ENCODE peak calls at places on chromosomes 13 and 19, in four cellular contexts. Q, U, S and L are unnamed samples.
A peak's percentile ranks its signal among the peaks of the same experiment; 100 is the strongest.

GRCh38 chr13:40648841-40649240 is 17.6 kb downstream of the FOXO1 start:
- DNase-seq in S (no peak), U (no peak), Q (no peak), L (no peak)

GRCh38 chr19:2303209-2303798 is 4.7 kb downstream of the LINGO3 start:
- DNase-seq in U (no peak), S (no peak), Q (no peak), L (no peak)

GRCh38 chr13:99986751-99987150 is 5.2 kb downstream of the ZIC2 start:
- DNase-seq in U (no peak), Q (no peak), S (no peak), L (no peak)

GRCh38 chr13:100529666-100530065 is 58.9 kb downstream of the GGACT start:
- DNase-seq in S (no peak), Q (no peak), U (no peak), L (no peak)

GRCh38 chr13:77507931-77508776 is 27.4 kb upstream of the SCEL start:
- DNase-seq in S (peak; percentile 97), Q (no peak), U (no peak), L (no peak)

GRCh38 chr19:38993271-38993670 is 17.7 kb upstream of the FBXO17 start:
- DNase-seq in U (peak; percentile 61), S (peak; percentile 82), Q (no peak), L (no peak)

GRCh38 chr13:27182844-27183497 is 11.4 kb upstream of the USP12 start:
- DNase-seq in U (peak; percentile 89), S (peak; percentile 94), Q (peak; percentile 69), L (no peak)

GRCh38 chr13:40608308-40608707 is 58.1 kb downstream of the FOXO1 start:
- DNase-seq in U (no peak), Q (no peak), S (no peak), L (no peak)

GRCh38 chr13:110044521-110045200 is 258.3 kb upstream of the IRS2 start:
- DNase-seq in S (peak; percentile 63), Q (no peak), U (no peak), L (no peak)

GRCh38 chr13:98821372-98822237 is 69.1 kb upstream of the SLC15A1 start:
- DNase-seq in U (peak; percentile 46), S (peak; percentile 25), Q (no peak), L (no peak)

GRCh38 chr13:24038405-24038804 is 122.1 kb upstream of the SPATA13 start:
- DNase-seq in Q (no peak), S (peak; percentile 85), U (no peak), L (no peak)

GRCh38 chr13:111219306-111219705 is 101.1 kb upstream of the TEX29 start:
- DNase-seq in Q (no peak), S (peak; percentile 88), U (no peak), L (peak; percentile 74)

GRCh38 chr19:57773488-57773887 is 4.0 kb downstream of the ZNF586 start:
- DNase-seq in Q (no peak), S (no peak), U (no peak), L (no peak)

GRCh38 chr19:50607874-50608785 is 31.6 kb downstream of the SYT3 start:
- DNase-seq in U (peak; percentile 47), Q (peak; percentile 58), S (peak; percentile 32), L (peak; percentile 8)

GRCh38 chr13:109657395-109657794 is 129.0 kb downstream of the IRS2 start:
- DNase-seq in U (no peak), Q (no peak), S (no peak), L (no peak)

GRCh38 chr19:47226426-47227346 is 4.3 kb downstream of the BBC3 start:
- DNase-seq in Q (peak; percentile 88), S (peak; percentile 62), U (peak; percentile 90), L (no peak)

GRCh38 chr13:53098455-53098854 is 69.8 kb downstream of the OLFM4 start:
- DNase-seq in Q (no peak), U (no peak), S (no peak), L (no peak)

GRCh38 chr13:110195547-110196485 is 111.1 kb downstream of the COL4A1 start:
- DNase-seq in Q (no peak), S (no peak), U (no peak), L (no peak)

GRCh38 chr19:41064974-41065569 is 23.2 kb upstream of the CYP2A13 start:
- DNase-seq in U (no peak), S (peak; percentile 11), Q (no peak), L (no peak)

GRCh38 chr19:28582344-28582743 is 630.6 kb downstream of the UQCRFS1 start:
- DNase-seq in U (no peak), Q (no peak), S (no peak), L (no peak)

GRCh38 chr19:2345794-2346663 is 14.0 kb upstream of the TMPRSS9 start:
- DNase-seq in Q (no peak), S (no peak), U (no peak), L (no peak)

GRCh38 chr19:54178581-54179261 is 5.8 kb upstream of the TMC4 start:
- DNase-seq in Q (peak; percentile 23), S (no peak), U (no peak), L (no peak)

GRCh38 chr13:109369357-109370052 is 416.9 kb downstream of the IRS2 start:
- DNase-seq in S (no peak), Q (no peak), U (no peak), L (no peak)

DNA sequence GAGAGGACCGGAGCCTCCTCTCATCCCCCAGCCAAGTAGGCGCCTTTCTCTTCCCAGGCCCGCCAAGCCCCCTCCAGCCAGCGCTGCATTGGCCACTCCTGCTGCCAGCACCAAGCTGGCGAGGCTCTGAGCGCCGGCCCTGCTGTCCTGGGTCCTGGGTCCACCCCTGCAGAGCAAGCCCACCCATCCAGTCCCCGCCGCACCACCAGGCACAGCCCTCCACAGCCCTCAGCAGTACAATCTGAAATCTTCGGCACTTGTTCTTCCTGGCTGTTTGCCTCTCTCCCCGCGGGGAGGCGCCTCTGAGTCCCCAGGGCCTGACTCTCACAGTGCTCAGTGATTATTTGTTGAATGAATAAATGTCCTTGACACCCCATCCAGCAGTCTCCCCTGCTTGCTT is 236.4 kb upstream of the SGCG start:
- DNase-seq in S (no peak), U (no peak), Q (no peak), L (no peak)
- TF ChIP-seq CTCF in S (no peak), U (no peak), Q (no peak), L (no peak)

DNA sequence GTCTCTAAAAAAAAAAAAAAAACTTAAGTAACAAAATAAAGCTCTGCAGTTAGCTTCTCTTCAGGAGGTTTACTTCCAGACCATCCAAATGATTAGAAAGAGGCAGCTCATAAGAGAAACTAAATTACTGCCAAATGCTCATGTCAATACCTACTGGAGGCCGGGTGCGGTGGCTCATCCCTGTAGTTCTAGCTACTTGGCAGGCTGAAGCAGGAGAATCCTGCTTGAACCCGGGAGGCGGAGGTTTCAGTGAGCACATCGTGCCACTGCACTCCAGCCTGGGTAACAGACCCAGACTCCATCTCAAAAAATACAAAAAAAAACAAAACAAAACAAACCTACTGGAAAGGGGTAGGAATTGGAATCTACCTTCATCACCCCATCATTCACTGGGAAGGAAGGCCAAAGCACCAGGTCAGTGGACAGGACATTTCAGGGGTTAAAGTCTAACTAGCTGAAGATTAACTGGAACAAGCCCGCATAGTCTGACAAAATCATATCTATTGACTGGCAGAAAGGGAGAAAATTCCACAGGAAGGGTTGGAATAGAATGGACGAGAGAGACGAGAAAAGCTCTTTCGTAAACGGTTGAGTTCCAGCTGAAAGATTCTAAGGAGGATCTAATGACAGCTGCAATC is 1.3 kb downstream of the ZFP14 start:
- DNase-seq in U (no peak), Q (no peak), S (no peak), L (no peak)
- H3K4me3 ChIP-seq in U (no peak overlapping the region), Q (peak overlapping the region; percentile 89), S (peak overlapping the region; percentile 81), L (peak overlapping the region; percentile 92)

DNA sequence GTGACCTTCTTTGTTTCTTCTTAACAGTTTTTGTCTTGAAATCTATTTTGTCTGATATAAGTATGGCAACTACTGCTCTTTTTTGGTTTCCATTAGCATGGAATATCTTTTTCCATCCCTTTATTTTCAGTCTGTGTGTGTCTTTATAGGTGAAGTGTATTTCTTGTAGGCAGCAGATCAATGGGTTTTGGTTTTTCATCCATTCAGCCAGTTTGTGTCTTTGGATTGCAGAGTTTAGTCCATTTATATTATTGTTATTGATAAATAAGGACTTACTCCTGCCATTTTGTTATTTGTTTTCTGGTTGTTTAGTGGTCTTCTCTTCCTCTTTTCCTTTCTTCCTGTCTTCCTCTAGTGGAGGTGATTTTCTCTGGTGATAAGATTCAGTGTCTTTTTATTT is 54.4 kb downstream of the ZNF136 start:
- DNase-seq in Q (no peak), U (no peak), S (no peak), L (no peak)
- H3K9me3 ChIP-seq in Q (peaks cover 68% of the 10 kb centered on the region), U (peaks cover 33% of the 10 kb centered on the region), S (no peaks in the 10 kb centered on the region), L (peaks cover 28% of the 10 kb centered on the region)

GRCh38 chr19:12773571-12773970 is 1.8 kb downstream of the HOOK2 start:
- DNase-seq in Q (no peak), S (no peak), U (no peak), L (no peak)
- TF ChIP-seq CTCF in Q (peak; percentile 46), S (peak; percentile 40), U (no peak), L (peak; percentile 57)

DNA sequence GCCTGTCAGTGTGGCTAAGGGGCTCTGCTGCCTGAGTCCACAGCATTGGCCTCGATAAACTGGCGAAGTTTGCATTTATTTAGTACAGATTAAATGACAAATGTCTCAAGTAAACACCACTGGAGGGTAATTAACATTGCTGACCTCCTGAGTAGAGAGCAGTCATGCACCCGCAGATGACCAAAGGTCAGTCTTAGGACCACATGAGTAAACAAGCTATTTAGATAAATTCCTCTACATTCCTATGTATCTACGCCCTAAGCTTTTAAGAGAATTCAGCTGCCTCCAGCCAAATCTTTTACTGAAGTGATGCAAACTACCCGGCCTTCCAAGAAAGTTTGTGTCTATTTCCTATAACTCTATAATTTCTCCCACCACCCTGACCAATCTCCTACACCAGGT is 22.9 kb downstream of the CD70 start:
- DNase-seq in S (no peak), U (no peak), Q (no peak), L (no peak)
- H3K4me3 ChIP-seq in S (no peak overlapping the region), U (no peak overlapping the region), Q (no peak overlapping the region), L (no peak overlapping the region)